ENCODE peak calls at places on chromosomes 5 and 9, in four cellular contexts. H, N, S and E are unnamed samples.

GRCh38 chr5:62082370-62082778 is 223.6 kb upstream of the KIF2A start:
- DNase-seq in S (peak; percentile 37), H (no peak), N (no peak), E (no peak)

GRCh38 chr5:159975462-159976019 is 33.4 kb upstream of the TTC1 start:
- DNase-seq in H (no peak), S (peak; percentile 69), N (no peak), E (no peak)

GRCh38 chr9:106921989-106922388 is 59.0 kb downstream of the ZNF462 start:
- DNase-seq in N (no peak), S (no peak), H (no peak), E (no peak)

GRCh38 chr9:24939099-24939850 is 393.6 kb upstream of the IZUMO3 start:
- DNase-seq in H (no peak), S (no peak), N (no peak), E (no peak)

GRCh38 chr5:177077335-177077734 is 9.4 kb upstream of the FGFR4 start:
- DNase-seq in S (no peak), N (no peak), H (no peak), E (no peak)

GRCh38 chr5:122454522-122454921 is 142.5 kb downstream of the SNCAIP start:
- DNase-seq in S (no peak), N (no peak), H (no peak), E (peak; percentile 15)

GRCh38 chr9:6545017-6545691 is 100.4 kb downstream of the GLDC start:
- DNase-seq in S (no peak), N (no peak), H (no peak), E (no peak)

GRCh38 chr5:154697335-154697734 is 57.8 kb upstream of the LARP1 start:
- DNase-seq in N (no peak), S (no peak), H (no peak), E (no peak)

GRCh38 chr5:111676496-111676895 is 80.5 kb downstream of the NREP start:
- DNase-seq in N (no peak), H (no peak), S (no peak), E (no peak)

GRCh38 chr5:56358046-56358445 is 124.9 kb upstream of the ANKRD55 start:
- DNase-seq in N (no peak), H (no peak), S (no peak), E (no peak)

GRCh38 chr5:112995764-112996618 is 19.4 kb downstream of the DCP2 start:
- DNase-seq in S (peak; percentile 58), H (peak; percentile 82), N (peak; percentile 80), E (peak; percentile 80)

GRCh38 chr5:127615916-127616315 is 33.0 kb upstream of the CTXN3 start:
- DNase-seq in H (no peak), S (no peak), N (no peak), E (no peak)

GRCh38 chr9:18665947-18666346 is 192.0 kb downstream of the ADAMTSL1 start:
- DNase-seq in S (no peak), N (no peak), H (no peak), E (no peak)

GRCh38 chr9:81540142-81540701 is 149.1 kb downstream of the TLE1 start:
- DNase-seq in S (no peak), N (no peak), H (no peak), E (no peak)

GRCh38 chr5:122165574-122166021 is 36.3 kb downstream of the ZNF474 start:
- DNase-seq in S (peak; percentile 85), N (no peak), H (no peak), E (no peak)

GRCh38 chr5:54091416-54092130 is 218.8 kb downstream of the ARL15 start:
- DNase-seq in H (no peak), N (no peak), S (no peak), E (no peak)

GRCh38 chr5:131263648-131264452 is at the start of gene CDC42SE2:
- DNase-seq in N (peak; percentile 89), S (peak; percentile 88), H (peak; percentile 90), E (peak; percentile 93)

GRCh38 chr5:9835121-9835770 is 205.1 kb upstream of the TAS2R1 start:
- DNase-seq in S (no peak), H (no peak), N (no peak), E (no peak)

GRCh38 chr5:140319833-140320232 is 16.9 kb upstream of the PFDN1 start:
- DNase-seq in S (no peak), N (peak; percentile 55), H (no peak), E (peak; percentile 39)